ENCODE peak calls at places on chromosomes 16 and 17, in five cellular contexts. One of them, this sample, is unnamed.

GRCh38 chr17:40820228-40820838 is 2.1 kb downstream of the KRT10 start:
- DNase-seq in sigmoid colon: no peak
- DNase-seq in CD8-positive, alpha-beta T cell: no peak
- DNase-seq in adrenal gland: no peak
- DNase-seq in WTC11: no peak
- DNase-seq in this sample: no peak

GRCh38 chr16:27123795-27124194 is 57.1 kb downstream of the C16orf82 start:
- DNase-seq in sigmoid colon: no peak
- DNase-seq in CD8-positive, alpha-beta T cell: no peak
- DNase-seq in adrenal gland: no peak
- DNase-seq in WTC11: no peak
- DNase-seq in this sample: no peak

GRCh38 chr17:51079049-51079448 is 41.6 kb downstream of the SPAG9 start:
- DNase-seq in sigmoid colon: no peak
- DNase-seq in CD8-positive, alpha-beta T cell: no peak
- DNase-seq in adrenal gland: no peak
- DNase-seq in WTC11: no peak
- DNase-seq in this sample: no peak

GRCh38 chr17:62986549-62986948 is 20.5 kb downstream of the TANC2 start:
- DNase-seq in sigmoid colon: no peak
- DNase-seq in CD8-positive, alpha-beta T cell: no peak
- DNase-seq in adrenal gland: no peak
- DNase-seq in WTC11: no peak
- DNase-seq in this sample: no peak

GRCh38 chr17:61314368-61315078 is 85.1 kb upstream of the TBX2 start:
- DNase-seq in sigmoid colon: no peak
- DNase-seq in CD8-positive, alpha-beta T cell: no peak
- DNase-seq in adrenal gland: peak
- DNase-seq in WTC11: no peak
- DNase-seq in this sample: no peak

GRCh38 chr17:77604301-77605031 is 354.0 kb upstream of the TNRC6C start:
- DNase-seq in sigmoid colon: peak
- DNase-seq in CD8-positive, alpha-beta T cell: peak
- DNase-seq in adrenal gland: no peak
- DNase-seq in WTC11: no peak
- DNase-seq in this sample: no peak

GRCh38 chr17:10512856-10513255 is 5.5 kb downstream of the MYH1 start:
- DNase-seq in sigmoid colon: no peak
- DNase-seq in CD8-positive, alpha-beta T cell: no peak
- DNase-seq in adrenal gland: no peak
- DNase-seq in WTC11: no peak
- DNase-seq in this sample: no peak

GRCh38 chr16:49986351-49987124 is 38.5 kb upstream of the CNEP1R1 start:
- DNase-seq in sigmoid colon: no peak
- DNase-seq in CD8-positive, alpha-beta T cell: no peak
- DNase-seq in adrenal gland: peak
- DNase-seq in WTC11: no peak
- DNase-seq in this sample: no peak

GRCh38 chr17:77783991-77784820 is 174.3 kb upstream of the TNRC6C start:
- DNase-seq in sigmoid colon: no peak
- DNase-seq in CD8-positive, alpha-beta T cell: peak
- DNase-seq in adrenal gland: no peak
- DNase-seq in WTC11: no peak
- DNase-seq in this sample: no peak

GRCh38 chr17:4110152-4110551 is 32.7 kb downstream of the ZZEF1 start:
- DNase-seq in sigmoid colon: no peak
- DNase-seq in CD8-positive, alpha-beta T cell: no peak
- DNase-seq in adrenal gland: no peak
- DNase-seq in WTC11: no peak
- DNase-seq in this sample: no peak

GRCh38 chr16:30445149-30445407 is 596 bp downstream of the SEPHS2 start:
- DNase-seq in sigmoid colon: no peak
- DNase-seq in CD8-positive, alpha-beta T cell: no peak
- DNase-seq in adrenal gland: no peak
- DNase-seq in WTC11: no peak
- DNase-seq in this sample: no peak

GRCh38 chr16:11303405-11304138 is 22.4 kb upstream of the PRM1 start:
- DNase-seq in sigmoid colon: no peak
- DNase-seq in CD8-positive, alpha-beta T cell: no peak
- DNase-seq in adrenal gland: peak
- DNase-seq in WTC11: no peak
- DNase-seq in this sample: no peak

GRCh38 chr17:58007781-58008706 is 998 bp upstream of the SRSF1 start:
- DNase-seq in sigmoid colon: no peak
- DNase-seq in CD8-positive, alpha-beta T cell: no peak
- DNase-seq in adrenal gland: no peak
- DNase-seq in WTC11: no peak
- DNase-seq in this sample: no peak

GRCh38 chr17:59859444-59860025 is 33.2 kb downstream of the TUBD1 start:
- DNase-seq in sigmoid colon: peak
- DNase-seq in CD8-positive, alpha-beta T cell: no peak
- DNase-seq in adrenal gland: no peak
- DNase-seq in WTC11: no peak
- DNase-seq in this sample: no peak

GRCh38 chr17:34236341-34236892 is 18.7 kb upstream of the CCL2 start:
- DNase-seq in sigmoid colon: no peak
- DNase-seq in CD8-positive, alpha-beta T cell: no peak
- DNase-seq in adrenal gland: no peak
- DNase-seq in WTC11: no peak
- DNase-seq in this sample: no peak

GRCh38 chr17:20935740-20936139 is 107.1 kb downstream of the USP22 start:
- DNase-seq in sigmoid colon: no peak
- DNase-seq in CD8-positive, alpha-beta T cell: no peak
- DNase-seq in adrenal gland: no peak
- DNase-seq in WTC11: no peak
- DNase-seq in this sample: no peak

DNA sequence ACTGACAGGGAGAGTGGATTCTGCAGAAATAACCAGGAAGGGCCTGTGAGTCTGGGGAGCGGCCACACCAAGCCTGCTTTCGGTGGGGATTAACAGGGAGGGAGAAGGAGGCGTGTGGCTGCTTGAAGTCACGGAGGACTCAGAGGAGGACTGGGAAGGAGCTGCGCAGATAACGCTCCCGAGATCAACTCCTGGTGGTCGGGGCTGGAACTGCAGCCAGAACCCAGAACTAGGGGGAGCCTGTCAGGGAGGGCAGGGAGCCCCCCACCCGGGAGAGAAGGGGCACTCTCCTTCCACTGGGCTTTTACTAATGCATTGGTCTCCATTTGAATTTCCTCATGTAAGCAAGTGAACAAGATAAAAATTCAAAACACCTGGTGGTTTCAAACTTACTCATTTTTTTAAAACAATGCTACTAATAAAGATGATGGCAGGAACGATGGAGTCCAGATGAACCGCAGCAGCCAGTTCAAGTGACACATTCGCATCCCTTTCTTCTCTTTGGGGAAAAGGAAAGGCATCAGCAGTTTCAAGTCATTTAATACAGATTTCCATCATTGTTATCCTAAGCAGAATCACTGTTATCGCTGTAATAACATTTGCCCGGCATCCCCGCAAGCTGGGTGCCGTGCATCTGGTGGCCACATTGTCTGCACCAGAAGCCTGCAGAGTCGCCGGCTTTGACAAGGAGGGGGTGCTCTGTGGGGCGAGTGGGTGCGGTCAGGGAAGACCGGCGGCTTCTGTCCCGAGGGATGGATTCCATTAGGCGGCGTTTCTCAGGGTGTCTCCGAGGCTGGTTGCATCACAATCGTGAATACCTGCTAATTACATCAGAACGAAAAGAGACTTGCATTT is 183.0 kb downstream of the FOXL1 start:
- DNase-seq in sigmoid colon: no peak
- DNase-seq in CD8-positive, alpha-beta T cell: peak
- DNase-seq in adrenal gland: peak
- DNase-seq in WTC11: peak
- DNase-seq in this sample: no peak
- TF ChIP-seq CTCF in sigmoid colon: peak
- TF ChIP-seq CTCF in CD8-positive, alpha-beta T cell: peak
- TF ChIP-seq CTCF in adrenal gland: peak
- TF ChIP-seq CTCF in WTC11: peak
- TF ChIP-seq CTCF in this sample: peak

GRCh38 chr16:70534949-70535348 is 11.3 kb downstream of the SF3B3 start:
- DNase-seq in sigmoid colon: no peak
- DNase-seq in CD8-positive, alpha-beta T cell: no peak
- DNase-seq in adrenal gland: no peak
- DNase-seq in WTC11: no peak
- DNase-seq in this sample: no peak

GRCh38 chr16:70527315-70527996 is 3.8 kb downstream of the SF3B3 start:
- DNase-seq in sigmoid colon: no peak
- DNase-seq in CD8-positive, alpha-beta T cell: no peak
- DNase-seq in adrenal gland: no peak
- DNase-seq in WTC11: no peak
- DNase-seq in this sample: no peak

GRCh38 chr16:70523621-70524405 is at the start of gene SF3B3:
- DNase-seq in sigmoid colon: peak
- DNase-seq in CD8-positive, alpha-beta T cell: peak
- DNase-seq in adrenal gland: peak
- DNase-seq in WTC11: peak
- DNase-seq in this sample: no peak

GRCh38 chr16:70526403-70526802 is 2.8 kb downstream of the SF3B3 start:
- DNase-seq in sigmoid colon: no peak
- DNase-seq in CD8-positive, alpha-beta T cell: no peak
- DNase-seq in adrenal gland: no peak
- DNase-seq in WTC11: no peak
- DNase-seq in this sample: no peak

GRCh38 chr16:70529051-70529777 is 5.6 kb downstream of the SF3B3 start:
- DNase-seq in sigmoid colon: no peak
- DNase-seq in CD8-positive, alpha-beta T cell: no peak
- DNase-seq in adrenal gland: no peak
- DNase-seq in WTC11: no peak
- DNase-seq in this sample: no peak
- TF ChIP-seq CTCF in sigmoid colon: peak
- TF ChIP-seq CTCF in CD8-positive, alpha-beta T cell: peak
- TF ChIP-seq CTCF in adrenal gland: peak
- TF ChIP-seq CTCF in WTC11: no peak
- TF ChIP-seq CTCF in this sample: peak

GRCh38 chr16:56670640-56670934 is 973 bp downstream of the MT1H start:
- DNase-seq in sigmoid colon: no peak
- DNase-seq in CD8-positive, alpha-beta T cell: no peak
- DNase-seq in adrenal gland: no peak
- DNase-seq in WTC11: no peak
- DNase-seq in this sample: no peak

GRCh38 chr16:56675685-56676210 is 6.1 kb downstream of the MT1H start:
- DNase-seq in sigmoid colon: no peak
- DNase-seq in CD8-positive, alpha-beta T cell: peak
- DNase-seq in adrenal gland: no peak
- DNase-seq in WTC11: peak
- DNase-seq in this sample: no peak

GRCh38 chr16:56672761-56673536 is 3.3 kb downstream of the MT1H start:
- DNase-seq in sigmoid colon: no peak
- DNase-seq in CD8-positive, alpha-beta T cell: no peak
- DNase-seq in adrenal gland: no peak
- DNase-seq in WTC11: no peak
- DNase-seq in this sample: no peak

GRCh38 chr16:56671706-56672105 is 2.1 kb downstream of the MT1H start:
- DNase-seq in sigmoid colon: no peak
- DNase-seq in CD8-positive, alpha-beta T cell: no peak
- DNase-seq in adrenal gland: no peak
- DNase-seq in WTC11: no peak
- DNase-seq in this sample: no peak

GRCh38 chr16:56673916-56674315 is 4.3 kb downstream of the MT1H start:
- DNase-seq in sigmoid colon: no peak
- DNase-seq in CD8-positive, alpha-beta T cell: no peak
- DNase-seq in adrenal gland: peak
- DNase-seq in WTC11: no peak
- DNase-seq in this sample: no peak
- TF ChIP-seq CTCF in sigmoid colon: peak
- TF ChIP-seq CTCF in CD8-positive, alpha-beta T cell: peak
- TF ChIP-seq CTCF in adrenal gland: peak
- TF ChIP-seq CTCF in WTC11: no peak
- TF ChIP-seq CTCF in this sample: peak

GRCh38 chr17:29093090-29093871 is 50.3 kb downstream of the PIPOX start:
- DNase-seq in sigmoid colon: no peak
- DNase-seq in CD8-positive, alpha-beta T cell: no peak
- DNase-seq in adrenal gland: no peak
- DNase-seq in WTC11: no peak
- DNase-seq in this sample: no peak
- TF ChIP-seq CTCF in sigmoid colon: no peak
- TF ChIP-seq CTCF in CD8-positive, alpha-beta T cell: no peak
- TF ChIP-seq CTCF in adrenal gland: no peak
- TF ChIP-seq CTCF in WTC11: no peak
- TF ChIP-seq CTCF in this sample: no peak